ENCODE peak calls at places on chromosomes 12 and 14, in seven cellular contexts. P, I, Q, L, Y, V and N are unnamed samples.

GRCh38 chr12:59164991-59165718 is 244.9 kb upstream of the LRIG3 start:
- DNase-seq in P (peak; percentile 64), I (no peak), Q (no peak), L (no peak), Y (no peak), V (no peak), N (no peak)

GRCh38 chr14:89684139-89684538 is 267.1 kb upstream of the FOXN3 start:
- DNase-seq in P (no peak), I (no peak), Q (no peak), L (no peak), Y (no peak), V (no peak), N (no peak)

GRCh38 chr14:80434574-80435321 is 223.4 kb upstream of the DIO2 start:
- DNase-seq in P (peak; percentile 45), I (no peak), Q (no peak), L (no peak), Y (no peak), V (no peak), N (no peak)

GRCh38 chr14:94936411-94936892 is 166.5 kb upstream of the GSC start:
- DNase-seq in P (no peak), I (no peak), Q (no peak), L (peak; percentile 67), Y (peak; percentile 95), V (no peak), N (no peak)

GRCh38 chr12:106956048-106956935 is 585 bp downstream of the TMEM263 start:
- DNase-seq in P (peak; percentile 90), I (peak; percentile 71), Q (peak; percentile 34), L (peak; percentile 63), Y (peak; percentile 81), V (no peak), N (peak; percentile 76)

GRCh38 chr12:4112734-4113396 is 160.7 kb upstream of the CCND2 start:
- DNase-seq in P (peak; percentile 25), I (no peak), Q (no peak), L (no peak), Y (no peak), V (no peak), N (no peak)

GRCh38 chr14:74614508-74615495 is 2.8 kb upstream of the LTBP2 start:
- DNase-seq in P (no peak), I (no peak), Q (no peak), L (no peak), Y (no peak), V (no peak), N (peak; percentile 62)

GRCh38 chr14:42214981-42215491 is 608.4 kb downstream of the LRFN5 start:
- DNase-seq in P (peak; percentile 86), I (no peak), Q (no peak), L (no peak), Y (no peak), V (no peak), N (no peak)

GRCh38 chr12:105562727-105563072 is 232.2 kb downstream of the C12orf75 start:
- DNase-seq in P (no peak), I (no peak), Q (no peak), L (no peak), Y (no peak), V (no peak), N (no peak)

GRCh38 chr12:107475900-107476299 is 209.7 kb upstream of the PWP1 start:
- DNase-seq in P (no peak), I (no peak), Q (no peak), L (no peak), Y (no peak), V (no peak), N (no peak)

GRCh38 chr14:55580401-55581010 is 499 bp downstream of the KTN1 start:
- DNase-seq in P (no peak), I (peak; percentile 62), Q (peak; percentile 34), L (peak; percentile 63), Y (peak; percentile 36), V (peak; percentile 45), N (peak; percentile 70)

GRCh38 chr12:65649126-65649525 is 175.2 kb upstream of the HMGA2 start:
- DNase-seq in P (peak; percentile 100), I (no peak), Q (no peak), L (no peak), Y (no peak), V (no peak), N (no peak)

GRCh38 chr12:13241833-13242232 is 45.3 kb downstream of the EMP1 start:
- DNase-seq in P (peak; percentile 42), I (no peak), Q (no peak), L (no peak), Y (no peak), V (no peak), N (no peak)

GRCh38 chr12:111024205-111024794 is 103.9 kb upstream of the MYL2 start:
- DNase-seq in P (peak; percentile 4), I (peak; percentile 68), Q (peak; percentile 70), L (peak; percentile 51), Y (peak; percentile 84), V (no peak), N (peak; percentile 82)

GRCh38 chr12:43636706-43637105 is 84.7 kb upstream of the ADAMTS20 start:
- DNase-seq in P (no peak), I (no peak), Q (no peak), L (no peak), Y (no peak), V (no peak), N (no peak)

GRCh38 chr12:75725505-75726120 is 214.2 kb upstream of the KRR1 start:
- DNase-seq in P (peak; percentile 74), I (no peak), Q (no peak), L (no peak), Y (no peak), V (no peak), N (no peak)

GRCh38 chr12:6890789-6891624 is 13.6 kb upstream of the LRRC23 start:
- DNase-seq in P (peak; percentile 94), I (peak; percentile 99), Q (peak; percentile 99), L (peak; percentile 99), Y (peak; percentile 90), V (peak; percentile 97), N (peak; percentile 99)
- TF ChIP-seq CTCF in P (peak; percentile 96), I (peak; percentile 91), Q (peak; percentile 99), L (peak; percentile 96), Y (peak; percentile 64), V (peak; percentile 90), N (peak; percentile 92)

GRCh38 chr12:125038976-125039625 is 26.1 kb upstream of the AACS start:
- DNase-seq in P (no peak), I (no peak), Q (no peak), L (no peak), Y (no peak), V (no peak), N (no peak)
- TF ChIP-seq CTCF in P (no peak), I (no peak), Q (no peak), L (no peak), Y (no peak), V (no peak), N (no peak)

GRCh38 chr12:121957831-121958515 is 39.6 kb downstream of the CFAP251 start:
- DNase-seq in P (no peak), I (no peak), Q (no peak), L (no peak), Y (no peak), V (no peak), N (no peak)

GRCh38 chr12:121953695-121954094 is 35.3 kb downstream of the CFAP251 start:
- DNase-seq in P (no peak), I (no peak), Q (no peak), L (no peak), Y (no peak), V (no peak), N (no peak)

GRCh38 chr12:121955258-121956040 is 37.1 kb downstream of the CFAP251 start:
- DNase-seq in P (peak; percentile 41), I (no peak), Q (no peak), L (no peak), Y (no peak), V (no peak), N (no peak)

GRCh38 chr12:121958521-121959240 is 40.3 kb downstream of the CFAP251 start:
- DNase-seq in P (peak; percentile 78), I (no peak), Q (no peak), L (no peak), Y (no peak), V (no peak), N (no peak)

DNA sequence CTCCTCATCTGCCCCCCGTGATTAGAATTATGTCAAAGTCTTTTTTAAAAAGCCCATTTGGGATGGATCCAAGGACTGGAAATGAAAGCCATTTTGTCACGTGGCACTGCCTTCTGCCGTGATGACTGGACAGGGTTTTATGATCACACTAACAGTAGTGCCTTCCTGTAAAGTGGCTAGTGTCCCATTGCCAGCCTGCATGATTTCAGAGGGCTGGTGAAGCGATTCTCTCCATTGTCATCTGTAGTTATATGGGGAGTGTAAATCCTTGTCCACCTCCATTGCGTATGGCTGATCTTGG is 37.6 kb downstream of the CFAP251 start:
- DNase-seq in P (no peak), I (no peak), Q (no peak), L (no peak), Y (no peak), V (no peak), N (no peak)
- TF ChIP-seq CTCF in P (no peak), I (peak; percentile 2), Q (no peak), L (no peak), Y (no peak), V (no peak), N (no peak)

GRCh38 chr12:26832817-26833691 is at the start of gene ITPR2:
- DNase-seq in P (peak; percentile 78), I (peak; percentile 96), Q (peak; percentile 86), L (peak; percentile 97), Y (peak; percentile 96), V (peak; percentile 94), N (peak; percentile 99)

GRCh38 chr12:26833692-26834168 is 736 bp upstream of the ITPR2 start:
- DNase-seq in P (peak; percentile 13), I (peak; percentile 75), Q (peak; percentile 13), L (no peak), Y (peak; percentile 90), V (peak; percentile 65), N (peak; percentile 61)

GRCh38 chr12:26830358-26830757 is 2.6 kb downstream of the ITPR2 start:
- DNase-seq in P (no peak), I (no peak), Q (no peak), L (no peak), Y (no peak), V (no peak), N (no peak)

GRCh38 chr12:26830783-26831601 is 2.0 kb downstream of the ITPR2 start:
- DNase-seq in P (no peak), I (no peak), Q (no peak), L (no peak), Y (no peak), V (no peak), N (no peak)

DNA sequence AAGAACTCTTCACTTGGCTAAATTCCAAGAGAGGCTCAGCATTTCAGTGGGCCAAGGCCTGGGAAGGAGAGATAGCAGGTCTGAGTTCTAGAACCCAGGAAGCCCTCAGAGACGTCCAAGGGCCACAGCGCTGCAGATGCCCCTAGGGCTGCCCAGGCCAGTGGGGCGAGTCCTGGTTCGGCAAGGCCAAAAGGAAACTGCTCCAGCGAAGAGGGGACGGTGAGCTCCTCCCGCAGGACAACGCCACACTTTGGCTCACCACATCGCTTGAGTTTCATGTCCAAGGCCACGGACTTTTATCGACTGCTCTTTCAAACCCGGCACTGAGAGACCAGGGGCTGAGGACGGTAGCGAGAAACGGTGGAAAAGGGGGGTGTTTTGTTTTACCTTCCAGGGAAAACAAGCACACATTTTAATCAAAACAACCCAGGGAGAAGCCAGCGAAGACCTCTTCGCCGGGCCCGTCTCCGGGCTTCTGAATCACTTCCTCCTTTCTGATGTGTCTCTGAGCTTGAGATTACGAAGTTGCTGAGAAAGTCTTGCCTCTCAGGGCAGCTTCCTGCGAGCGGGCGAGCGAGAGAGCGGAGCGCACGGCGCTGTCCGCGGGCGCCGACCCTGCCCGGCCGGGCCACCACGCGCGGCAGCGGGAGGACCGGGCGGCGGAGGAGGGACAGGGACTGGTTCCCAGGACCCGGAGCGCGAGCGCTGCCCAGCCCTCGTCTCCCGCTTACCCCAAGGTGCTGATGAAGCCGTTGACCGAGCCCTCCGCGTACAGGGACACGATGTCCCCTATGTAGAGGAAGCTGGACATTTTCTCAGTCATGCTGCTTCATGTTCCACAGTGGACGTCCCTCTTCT is 806 bp downstream of the ITPR2 start:
- DNase-seq in P (peak; percentile 80), I (peak; percentile 76), Q (peak; percentile 40), L (peak; percentile 63), Y (peak; percentile 56), V (peak; percentile 80), N (peak; percentile 78)
- TF ChIP-seq CTCF in P (peak; percentile 13), I (no peak), Q (no peak), L (no peak), Y (peak; percentile 33), V (no peak), N (peak; percentile 33)